ENCODE peak calls at places on chromosomes 7 and 10, in five cellular contexts. V is H9, I is neuronal stem cell, Y is H1, H is mesenchymal stem cell. L is an unnamed sample.

GRCh38 chr10:60141916-60142559 is 235.7 kb upstream of the CCDC6 start:
- DNase-seq in V (no peak), I (no peak), Y (no peak), H (no peak), L (no peak)

GRCh38 chr10:14185501-14186045 is 145.2 kb downstream of the FRMD4A start:
- DNase-seq in V (peak; percentile 93), I (peak; percentile 62), Y (peak; percentile 80), H (peak; percentile 92), L (peak; percentile 91)

GRCh38 chr10:60820093-60820769 is 42.0 kb downstream of the CDK1 start:
- DNase-seq in V (no peak), I (no peak), Y (no peak), H (peak; percentile 59), L (no peak)

GRCh38 chr10:36538945-36539586 is 586.3 kb upstream of the ANKRD30A start:
- DNase-seq in V (no peak), I (no peak), Y (no peak), H (peak; percentile 86), L (no peak)

GRCh38 chr7:50229964-50230363 is 74.6 kb upstream of the IKZF1 start:
- DNase-seq in V (no peak), I (no peak), Y (no peak), H (no peak), L (no peak)

GRCh38 chr7:143499246-143499645 is 21.6 kb downstream of the TAS2R41 start:
- DNase-seq in V (no peak), I (no peak), Y (no peak), H (peak; percentile 70), L (peak; percentile 23)

GRCh38 chr7:7862393-7862792 is 106.2 kb upstream of the GLCCI1 start:
- DNase-seq in V (no peak), I (no peak), Y (no peak), H (no peak), L (no peak)

GRCh38 chr10:97916586-97916985 is 66.9 kb downstream of the GOLGA7B start:
- DNase-seq in V (no peak), I (no peak), Y (no peak), H (no peak), L (no peak)

GRCh38 chr7:18610331-18610948 is 114.9 kb downstream of the HDAC9 start:
- DNase-seq in V (peak; percentile 42), I (peak; percentile 32), Y (peak; percentile 3), H (peak; percentile 35), L (peak; percentile 56)

GRCh38 chr7:99038086-99038855 is 105.6 kb downstream of the SMURF1 start:
- DNase-seq in V (no peak), I (no peak), Y (no peak), H (no peak), L (no peak)

GRCh38 chr7:128892521-128893250 is 17.8 kb downstream of the KCP start:
- DNase-seq in V (no peak), I (no peak), Y (no peak), H (no peak), L (no peak)

GRCh38 chr10:84302223-84302622 is 26.2 kb upstream of the CCSER2 start:
- DNase-seq in V (no peak), I (no peak), Y (no peak), H (no peak), L (peak; percentile 62)

GRCh38 chr10:133298466-133298865 is 10.2 kb downstream of the TUBGCP2 start:
- DNase-seq in V (no peak), I (no peak), Y (no peak), H (no peak), L (no peak)

GRCh38 chr7:95330194-95331003 is 6.1 kb upstream of the PON1 start:
- DNase-seq in V (no peak), I (no peak), Y (no peak), H (peak; percentile 20), L (no peak)

GRCh38 chr7:98808751-98809460 is 60.9 kb downstream of the TMEM130 start:
- DNase-seq in V (no peak), I (no peak), Y (no peak), H (no peak), L (no peak)

GRCh38 chr10:35194906-35195305 is 68.3 kb downstream of the CREM start:
- DNase-seq in V (no peak), I (no peak), Y (no peak), H (peak; percentile 84), L (peak; percentile 17)

GRCh38 chr7:14698239-14698638 is 204.3 kb downstream of the DGKB start:
- DNase-seq in V (no peak), I (no peak), Y (no peak), H (peak; percentile 6), L (no peak)

GRCh38 chr7:42292991-42293521 is 56.0 kb upstream of the GLI3 start:
- DNase-seq in V (no peak), I (no peak), Y (no peak), H (peak; percentile 12), L (peak; percentile 74)

GRCh38 chr7:107712906-107713305 is 31.0 kb upstream of the CBLL1 start:
- DNase-seq in V (no peak), I (no peak), Y (no peak), H (no peak), L (no peak)

GRCh38 chr7:44615149-44615611 is 8.8 kb downstream of the OGDH start:
- DNase-seq in V (no peak), I (no peak), Y (no peak), H (peak; percentile 54), L (no peak)

GRCh38 chr10:61877882-61878281 is 23.6 kb upstream of the ARID5B start:
- DNase-seq in V (no peak), I (no peak), Y (no peak), H (no peak), L (no peak)

DNA sequence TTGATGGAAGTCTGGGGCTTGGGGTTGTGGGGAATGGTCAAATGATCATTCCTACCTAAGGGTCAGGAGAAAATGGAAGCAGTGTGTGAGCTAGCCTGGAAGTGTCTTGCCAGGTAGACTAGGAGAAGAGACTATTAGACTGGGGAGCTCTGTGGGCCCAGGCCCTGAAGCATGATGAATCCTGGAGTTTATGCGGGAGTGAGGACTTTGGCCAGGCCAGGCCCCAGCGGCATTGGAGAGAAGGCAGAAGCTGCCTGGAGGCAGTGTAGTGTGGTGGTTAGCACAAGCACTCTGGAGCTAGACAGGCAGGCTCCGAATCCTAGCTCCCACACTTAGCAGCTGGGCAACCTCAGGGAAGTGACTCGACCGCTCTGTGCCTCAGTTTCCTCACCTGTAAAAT is 29.3 kb downstream of the ZMIZ1 start:
- DNase-seq in V (no peak), I (no peak), Y (no peak), H (no peak), L (no peak)
- H3K4me1 ChIP-seq in V (peaks cover 8% of the 10 kb centered on the region), I (peaks cover 13% of the 10 kb centered on the region), Y (peaks cover 22% of the 10 kb centered on the region), H (peaks cover 70% of the 10 kb centered on the region), L (peaks cover 25% of the 10 kb centered on the region)

GRCh38 chr7:2275101-2275500 is 33.1 kb downstream of the NUDT1 start:
- DNase-seq in V (no peak), I (no peak), Y (no peak), H (no peak), L (no peak)

GRCh38 chr7:2276107-2276506 is 34.1 kb downstream of the NUDT1 start:
- DNase-seq in V (no peak), I (no peak), Y (no peak), H (no peak), L (no peak)

GRCh38 chr7:2272031-2272430 is 30.0 kb downstream of the NUDT1 start:
- DNase-seq in V (no peak), I (no peak), Y (no peak), H (no peak), L (no peak)

GRCh38 chr7:2274666-2275065 is 32.6 kb downstream of the NUDT1 start:
- DNase-seq in V (no peak), I (no peak), Y (no peak), H (no peak), L (no peak)

GRCh38 chr7:2273866-2274265 is 31.8 kb downstream of the NUDT1 start:
- DNase-seq in V (no peak), I (no peak), Y (no peak), H (no peak), L (no peak)
- H2BK12ac ChIP-seq in V (no peak overlapping the region), I (no peak overlapping the region), Y (no peak overlapping the region), H (no peak overlapping the region), L (no peak overlapping the region)

DNA sequence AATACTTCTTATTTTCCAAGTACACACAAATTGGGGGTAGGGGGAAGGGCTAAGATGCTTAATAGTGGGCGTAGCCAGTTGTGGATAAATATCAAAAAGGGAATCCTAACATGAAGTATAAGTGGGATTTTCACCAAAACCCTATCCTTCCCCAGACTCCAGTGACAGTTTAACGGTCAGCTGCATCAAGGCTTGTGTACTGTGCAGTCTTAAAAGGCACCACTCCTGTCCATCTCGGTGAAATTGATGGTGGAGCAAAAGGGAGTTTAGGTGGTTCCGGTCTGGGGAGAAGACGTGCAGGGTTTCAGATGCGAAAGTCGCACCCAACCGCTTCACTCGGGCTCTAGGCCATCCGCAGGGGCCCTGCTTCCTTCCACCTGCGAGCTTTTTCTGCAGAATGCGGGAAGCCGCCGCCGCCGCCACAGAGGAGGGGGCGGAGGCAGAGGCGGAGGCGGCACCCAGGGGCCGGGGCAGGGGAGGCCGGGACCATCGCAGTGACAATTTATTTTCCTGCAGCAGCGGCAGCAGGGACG is at the start of gene STAMBPL1:
- DNase-seq in V (no peak), I (no peak), Y (no peak), H (no peak), L (peak; percentile 7)
- H3K27ac ChIP-seq in V (no peak within 1 kb of the TSS), I (no peak within 1 kb of the TSS), Y (peak within 1 kb of the TSS; percentile 69), H (peak within 1 kb of the TSS; percentile 96), L (no peak within 1 kb of the TSS)

GRCh38 chr10:70494536-70494935 is 16.0 kb downstream of the PALD1 start:
- DNase-seq in V (no peak), I (no peak), Y (no peak), H (no peak), L (no peak)
- H3K4me1 ChIP-seq in V (peaks cover 11% of the 10 kb centered on the region), I (peaks cover 14% of the 10 kb centered on the region), Y (peaks cover 30% of the 10 kb centered on the region), H (peaks cover 6% of the 10 kb centered on the region), L (peaks cover 3% of the 10 kb centered on the region)

DNA sequence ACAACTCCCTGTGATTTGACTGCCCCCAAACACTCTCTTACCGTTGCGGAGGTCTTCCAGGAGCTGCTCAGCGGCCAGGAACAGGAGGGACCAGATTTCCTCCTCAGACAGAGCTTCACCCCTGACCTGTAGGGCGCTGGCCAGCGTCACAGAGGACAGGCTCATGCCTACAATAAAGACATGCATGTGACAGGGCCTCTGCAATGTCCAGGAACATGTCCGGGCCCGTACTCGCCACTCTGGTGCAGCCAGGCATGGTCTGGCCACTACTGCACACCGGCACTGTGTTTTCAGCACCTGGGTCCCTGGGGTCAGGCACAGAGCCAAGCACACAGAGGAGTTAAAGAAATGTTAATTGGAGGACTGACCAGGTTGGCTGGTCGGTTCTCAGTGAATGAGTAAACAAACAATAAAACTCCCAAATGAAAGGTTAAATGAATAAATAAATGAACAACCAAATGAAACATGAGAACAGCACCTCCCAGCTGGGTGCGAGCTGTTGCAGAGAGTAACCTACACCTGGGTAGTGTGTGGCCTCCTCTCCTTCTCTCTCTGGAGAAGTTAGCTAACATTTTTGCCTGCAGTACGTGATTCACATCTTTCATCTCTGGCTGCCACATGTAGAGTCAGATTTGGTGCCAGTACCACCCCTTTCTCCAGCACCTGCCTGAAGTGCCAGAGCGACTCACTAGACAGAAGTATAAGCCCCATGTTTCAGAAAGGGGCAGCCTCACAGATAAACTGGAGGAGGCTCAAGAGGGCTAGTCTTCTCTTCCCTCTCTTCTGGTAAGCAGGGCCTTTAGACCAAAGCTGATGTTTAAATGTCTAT is 22.8 kb downstream of the FRMPD2 start:
- DNase-seq in V (no peak), I (no peak), Y (no peak), H (no peak), L (peak; percentile 14)
- H2BK12ac ChIP-seq in V (no peak overlapping the region), I (no peak overlapping the region), Y (peak overlapping the region; percentile 91), H (no peak overlapping the region), L (peak overlapping the region; percentile 97)

GRCh38 chr10:43648392-43649148 is at the start of gene ZNF32:
- DNase-seq in V (peak; percentile 86), I (peak; percentile 90), Y (peak; percentile 64), H (peak; percentile 85), L (peak; percentile 90)
- H3K27ac ChIP-seq in V (no peak within 1 kb of the TSS), I (no peak within 1 kb of the TSS), Y (no peak within 1 kb of the TSS), H (no peak within 1 kb of the TSS), L (no peak within 1 kb of the TSS)